ENCODE peak calls at places on chromosomes 7 and 10, in nine cellular contexts. One of them, this sample, is unnamed.

GRCh38 chr7:112994666-112995065 is 92.0 kb downstream of the GPR85 start:
- DNase-seq in bronchial epithelial cell: no peak
- DNase-seq in astrocyte of the spinal cord: peak
- DNase-seq in fibroblast of pulmonary artery: peak
- DNase-seq in GM12878: no peak
- DNase-seq in Panc1: no peak
- DNase-seq in A673: no peak
- DNase-seq in neural progenitor cell: no peak
- DNase-seq in MM.1S: no peak
- DNase-seq in this sample: no peak

GRCh38 chr7:26681819-26682418 is 182.5 kb downstream of the SKAP2 start:
- DNase-seq in bronchial epithelial cell: peak
- DNase-seq in astrocyte of the spinal cord: peak
- DNase-seq in fibroblast of pulmonary artery: peak
- DNase-seq in GM12878: no peak
- DNase-seq in Panc1: no peak
- DNase-seq in A673: peak
- DNase-seq in neural progenitor cell: no peak
- DNase-seq in MM.1S: peak
- DNase-seq in this sample: no peak

GRCh38 chr7:127393370-127394058 is 1.0 kb upstream of the ZNF800 start:
- DNase-seq in bronchial epithelial cell: no peak
- DNase-seq in astrocyte of the spinal cord: peak
- DNase-seq in fibroblast of pulmonary artery: no peak
- DNase-seq in GM12878: no peak
- DNase-seq in Panc1: no peak
- DNase-seq in A673: peak
- DNase-seq in neural progenitor cell: peak
- DNase-seq in MM.1S: no peak
- DNase-seq in this sample: peak

GRCh38 chr10:128463991-128464755 is 337.9 kb upstream of the MKI67 start:
- DNase-seq in bronchial epithelial cell: peak
- DNase-seq in astrocyte of the spinal cord: peak
- DNase-seq in fibroblast of pulmonary artery: peak
- DNase-seq in GM12878: peak
- DNase-seq in Panc1: peak
- DNase-seq in A673: peak
- DNase-seq in neural progenitor cell: peak
- DNase-seq in MM.1S: no peak
- DNase-seq in this sample: peak

GRCh38 chr7:431658-432111 is 88.0 kb downstream of the PDGFA start:
- DNase-seq in bronchial epithelial cell: no peak
- DNase-seq in astrocyte of the spinal cord: peak
- DNase-seq in fibroblast of pulmonary artery: no peak
- DNase-seq in GM12878: no peak
- DNase-seq in Panc1: no peak
- DNase-seq in A673: no peak
- DNase-seq in neural progenitor cell: no peak
- DNase-seq in MM.1S: no peak
- DNase-seq in this sample: no peak

GRCh38 chr10:21750424-21750823 is 216.4 kb downstream of the MLLT10 start:
- DNase-seq in bronchial epithelial cell: no peak
- DNase-seq in astrocyte of the spinal cord: no peak
- DNase-seq in fibroblast of pulmonary artery: no peak
- DNase-seq in GM12878: no peak
- DNase-seq in Panc1: no peak
- DNase-seq in A673: no peak
- DNase-seq in neural progenitor cell: no peak
- DNase-seq in MM.1S: no peak
- DNase-seq in this sample: peak

GRCh38 chr10:62779487-62780248 is 24.9 kb upstream of the ADO start:
- DNase-seq in bronchial epithelial cell: peak
- DNase-seq in astrocyte of the spinal cord: no peak
- DNase-seq in fibroblast of pulmonary artery: peak
- DNase-seq in GM12878: peak
- DNase-seq in Panc1: no peak
- DNase-seq in A673: peak
- DNase-seq in neural progenitor cell: no peak
- DNase-seq in MM.1S: peak
- DNase-seq in this sample: no peak

GRCh38 chr7:75567948-75568595 is 76.0 kb downstream of the SPDYE5 start:
- DNase-seq in bronchial epithelial cell: no peak
- DNase-seq in astrocyte of the spinal cord: no peak
- DNase-seq in fibroblast of pulmonary artery: no peak
- DNase-seq in GM12878: no peak
- DNase-seq in Panc1: no peak
- DNase-seq in A673: no peak
- DNase-seq in neural progenitor cell: peak
- DNase-seq in MM.1S: no peak
- DNase-seq in this sample: no peak

GRCh38 chr10:49367600-49367999 is 28.3 kb downstream of the DRGX start:
- DNase-seq in bronchial epithelial cell: no peak
- DNase-seq in astrocyte of the spinal cord: no peak
- DNase-seq in fibroblast of pulmonary artery: no peak
- DNase-seq in GM12878: no peak
- DNase-seq in Panc1: no peak
- DNase-seq in A673: no peak
- DNase-seq in neural progenitor cell: no peak
- DNase-seq in MM.1S: no peak
- DNase-seq in this sample: peak

GRCh38 chr7:27112960-27113949 is 10.8 kb upstream of the HOXA2 start:
- DNase-seq in bronchial epithelial cell: no peak
- DNase-seq in astrocyte of the spinal cord: peak
- DNase-seq in fibroblast of pulmonary artery: peak
- DNase-seq in GM12878: no peak
- DNase-seq in Panc1: no peak
- DNase-seq in A673: no peak
- DNase-seq in neural progenitor cell: peak
- DNase-seq in MM.1S: no peak
- DNase-seq in this sample: peak

GRCh38 chr10:79393221-79393923 is 46.1 kb downstream of the PPIF start:
- DNase-seq in bronchial epithelial cell: no peak
- DNase-seq in astrocyte of the spinal cord: no peak
- DNase-seq in fibroblast of pulmonary artery: no peak
- DNase-seq in GM12878: no peak
- DNase-seq in Panc1: no peak
- DNase-seq in A673: no peak
- DNase-seq in neural progenitor cell: no peak
- DNase-seq in MM.1S: no peak
- DNase-seq in this sample: no peak

GRCh38 chr7:110507832-110508231 is 583.1 kb upstream of the LRRN3 start:
- DNase-seq in bronchial epithelial cell: no peak
- DNase-seq in astrocyte of the spinal cord: peak
- DNase-seq in fibroblast of pulmonary artery: no peak
- DNase-seq in GM12878: no peak
- DNase-seq in Panc1: no peak
- DNase-seq in A673: no peak
- DNase-seq in neural progenitor cell: no peak
- DNase-seq in MM.1S: no peak
- DNase-seq in this sample: no peak

GRCh38 chr7:12244129-12244528 is 33.0 kb downstream of the TMEM106B start:
- DNase-seq in bronchial epithelial cell: peak
- DNase-seq in astrocyte of the spinal cord: peak
- DNase-seq in fibroblast of pulmonary artery: peak
- DNase-seq in GM12878: no peak
- DNase-seq in Panc1: no peak
- DNase-seq in A673: peak
- DNase-seq in neural progenitor cell: peak
- DNase-seq in MM.1S: no peak
- DNase-seq in this sample: peak
- TF ChIP-seq CTCF in bronchial epithelial cell: peak
- TF ChIP-seq CTCF in astrocyte of the spinal cord: peak
- TF ChIP-seq CTCF in fibroblast of pulmonary artery: peak
- TF ChIP-seq CTCF in GM12878: no peak
- TF ChIP-seq CTCF in Panc1: peak
- TF ChIP-seq CTCF in A673: peak
- TF ChIP-seq CTCF in neural progenitor cell: peak
- TF ChIP-seq CTCF in MM.1S: peak
- TF ChIP-seq CTCF in this sample: peak

DNA sequence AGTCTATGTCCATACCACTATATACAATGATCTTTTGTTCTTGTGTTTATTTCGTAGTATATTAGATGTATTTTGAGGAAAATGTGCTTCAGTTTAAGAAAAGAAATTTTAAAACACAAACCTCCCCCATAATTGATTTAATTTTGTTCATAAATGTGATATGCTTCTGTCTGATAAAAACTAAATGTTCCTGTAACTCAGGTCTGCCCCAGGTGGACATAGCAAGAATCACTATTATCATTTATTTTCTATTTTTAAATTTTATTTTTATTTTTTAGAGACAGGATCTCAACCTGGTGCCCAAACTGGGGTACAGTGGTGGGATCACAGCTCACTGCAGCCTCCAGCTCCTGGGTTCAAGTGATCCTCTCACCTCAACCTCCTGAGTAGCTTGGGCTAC is 43.2 kb downstream of the BEND7 start:
- DNase-seq in bronchial epithelial cell: no peak
- DNase-seq in astrocyte of the spinal cord: peak
- DNase-seq in fibroblast of pulmonary artery: peak
- DNase-seq in GM12878: no peak
- DNase-seq in Panc1: no peak
- DNase-seq in A673: no peak
- DNase-seq in neural progenitor cell: no peak
- DNase-seq in MM.1S: no peak
- DNase-seq in this sample: no peak
- TF ChIP-seq CTCF in bronchial epithelial cell: peak
- TF ChIP-seq CTCF in astrocyte of the spinal cord: peak
- TF ChIP-seq CTCF in fibroblast of pulmonary artery: peak
- TF ChIP-seq CTCF in GM12878: peak
- TF ChIP-seq CTCF in Panc1: peak
- TF ChIP-seq CTCF in A673: peak
- TF ChIP-seq CTCF in neural progenitor cell: peak
- TF ChIP-seq CTCF in MM.1S: peak
- TF ChIP-seq CTCF in this sample: peak

DNA sequence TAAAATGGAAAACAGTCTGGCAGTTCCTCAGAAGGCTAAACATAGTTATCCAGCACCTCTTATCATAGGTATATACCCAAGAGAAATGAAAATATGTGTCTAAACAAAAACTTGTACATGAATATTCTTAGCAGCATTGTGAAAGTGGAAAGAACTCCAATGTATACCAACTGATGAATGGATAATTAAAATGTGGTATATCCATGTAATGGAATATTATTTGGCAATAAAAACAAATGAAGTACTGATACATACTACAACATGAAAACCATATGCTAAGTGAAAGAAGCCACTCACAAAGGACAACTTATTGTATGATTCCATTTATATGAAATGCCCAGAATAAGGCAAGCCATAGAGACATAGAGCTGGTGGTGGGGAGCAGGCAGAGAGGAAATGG is 32.2 kb upstream of the NAMPT start:
- DNase-seq in bronchial epithelial cell: no peak
- DNase-seq in astrocyte of the spinal cord: no peak
- DNase-seq in fibroblast of pulmonary artery: no peak
- DNase-seq in GM12878: no peak
- DNase-seq in Panc1: no peak
- DNase-seq in A673: no peak
- DNase-seq in neural progenitor cell: no peak
- DNase-seq in MM.1S: no peak
- DNase-seq in this sample: no peak
- TF ChIP-seq CTCF in bronchial epithelial cell: no peak
- TF ChIP-seq CTCF in astrocyte of the spinal cord: no peak
- TF ChIP-seq CTCF in fibroblast of pulmonary artery: no peak
- TF ChIP-seq CTCF in GM12878: no peak
- TF ChIP-seq CTCF in Panc1: no peak
- TF ChIP-seq CTCF in A673: no peak
- TF ChIP-seq CTCF in neural progenitor cell: no peak
- TF ChIP-seq CTCF in MM.1S: no peak
- TF ChIP-seq CTCF in this sample: no peak

DNA sequence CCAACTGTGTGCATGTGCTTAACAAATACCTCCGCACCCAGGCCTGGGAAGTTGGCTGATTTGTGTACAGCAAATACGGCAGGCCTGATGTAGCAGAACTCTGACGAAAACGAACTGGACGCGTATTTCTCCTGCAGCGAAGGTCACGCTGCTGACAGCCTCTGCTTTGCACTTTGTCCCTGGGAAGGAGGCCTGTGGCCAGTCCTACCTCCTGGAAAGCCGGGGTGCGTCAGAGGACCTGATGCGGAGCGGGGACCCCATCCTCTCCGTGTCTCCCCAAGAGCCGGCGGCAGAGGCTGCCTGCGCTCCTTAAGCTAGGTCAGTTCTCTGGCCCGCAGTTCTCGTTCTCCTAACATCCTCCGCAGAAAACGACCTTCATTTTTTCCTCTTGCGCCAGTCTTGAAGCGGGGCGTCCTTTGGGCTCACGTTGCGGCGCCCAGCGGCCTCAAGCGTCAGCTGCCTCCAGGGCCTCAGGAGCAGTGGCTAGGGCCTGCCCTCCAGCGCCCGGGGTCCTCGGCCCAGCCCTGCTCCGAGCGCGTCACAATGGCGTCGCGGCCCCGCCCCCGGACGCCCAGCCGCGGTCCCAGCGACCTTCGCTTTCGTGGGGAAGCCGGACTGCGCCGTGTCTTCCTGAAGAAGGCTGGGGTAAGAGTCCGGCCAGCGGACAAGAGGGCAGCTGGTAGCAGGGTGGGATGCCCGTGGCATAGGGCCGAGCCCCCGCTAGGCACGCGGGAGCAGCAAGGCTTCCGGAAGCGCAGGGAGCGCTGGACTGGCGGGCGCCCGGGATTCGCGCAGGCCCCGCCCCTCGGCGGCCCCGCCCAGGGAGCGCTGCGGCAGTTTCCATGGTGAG is at the start of gene ZNF487:
- DNase-seq in bronchial epithelial cell: peak
- DNase-seq in astrocyte of the spinal cord: peak
- DNase-seq in fibroblast of pulmonary artery: peak
- DNase-seq in GM12878: no peak
- DNase-seq in Panc1: peak
- DNase-seq in A673: peak
- DNase-seq in neural progenitor cell: peak
- DNase-seq in MM.1S: peak
- DNase-seq in this sample: peak
- TF ChIP-seq CTCF in bronchial epithelial cell: no peak
- TF ChIP-seq CTCF in astrocyte of the spinal cord: peak
- TF ChIP-seq CTCF in fibroblast of pulmonary artery: peak
- TF ChIP-seq CTCF in GM12878: no peak
- TF ChIP-seq CTCF in Panc1: no peak
- TF ChIP-seq CTCF in A673: no peak
- TF ChIP-seq CTCF in neural progenitor cell: peak
- TF ChIP-seq CTCF in MM.1S: peak
- TF ChIP-seq CTCF in this sample: peak